ENCODE peak calls at places on chromosomes 16 and 17, in seven cellular contexts. One of them, this sample, is unnamed.

GRCh38 chr17:65797809-65798208 is 236.4 kb upstream of the AXIN2 start:
- DNase-seq in lower lobe of right lung: no peak
- DNase-seq in LHCN-M2: no peak
- DNase-seq in bronchial epithelial cell: no peak
- DNase-seq in GM13977: no peak
- DNase-seq in H4: peak; percentile 18
- DNase-seq in GM04503: no peak
- DNase-seq in this sample: peak; percentile 27

GRCh38 chr16:85573696-85574641 is 39.2 kb upstream of the GSE1 start:
- DNase-seq in bronchial epithelial cell: no peak
- DNase-seq in LHCN-M2: peak; percentile 82
- DNase-seq in H4: no peak
- DNase-seq in lower lobe of right lung: no peak
- DNase-seq in GM13977: no peak
- DNase-seq in GM04503: no peak
- DNase-seq in this sample: peak; percentile 72

GRCh38 chr17:44547625-44548297 is 9.5 kb upstream of the FZD2 start:
- DNase-seq in GM04503: no peak
- DNase-seq in H4: no peak
- DNase-seq in bronchial epithelial cell: no peak
- DNase-seq in GM13977: no peak
- DNase-seq in LHCN-M2: no peak
- DNase-seq in lower lobe of right lung: no peak
- DNase-seq in this sample: no peak

GRCh38 chr17:61756561-61756960 is 106.8 kb downstream of the BRIP1 start:
- DNase-seq in GM13977: no peak
- DNase-seq in bronchial epithelial cell: no peak
- DNase-seq in H4: no peak
- DNase-seq in LHCN-M2: no peak
- DNase-seq in GM04503: no peak
- DNase-seq in lower lobe of right lung: no peak
- DNase-seq in this sample: no peak

GRCh38 chr17:77256710-77257109 is 115.9 kb downstream of the SEC14L1 start:
- DNase-seq in LHCN-M2: no peak
- DNase-seq in GM04503: no peak
- DNase-seq in lower lobe of right lung: no peak
- DNase-seq in GM13977: no peak
- DNase-seq in bronchial epithelial cell: no peak
- DNase-seq in H4: no peak
- DNase-seq in this sample: no peak

GRCh38 chr17:8488931-8489330 is 53.2 kb downstream of the NDEL1 start:
- DNase-seq in lower lobe of right lung: no peak
- DNase-seq in bronchial epithelial cell: peak; percentile 73
- DNase-seq in LHCN-M2: peak; percentile 95
- DNase-seq in H4: peak; percentile 40
- DNase-seq in GM04503: peak; percentile 86
- DNase-seq in GM13977: no peak
- DNase-seq in this sample: peak; percentile 64

GRCh38 chr16:69481901-69482341 is 57.5 kb downstream of the CYB5B start:
- DNase-seq in lower lobe of right lung: peak; percentile 89
- DNase-seq in bronchial epithelial cell: peak; percentile 72
- DNase-seq in GM13977: no peak
- DNase-seq in LHCN-M2: no peak
- DNase-seq in GM04503: no peak
- DNase-seq in H4: peak; percentile 28
- DNase-seq in this sample: peak; percentile 90

GRCh38 chr17:74157366-74157765 is 46.1 kb upstream of the RPL38 start:
- DNase-seq in bronchial epithelial cell: no peak
- DNase-seq in lower lobe of right lung: no peak
- DNase-seq in LHCN-M2: no peak
- DNase-seq in GM13977: no peak
- DNase-seq in H4: no peak
- DNase-seq in GM04503: no peak
- DNase-seq in this sample: no peak

GRCh38 chr17:57294629-57295501 is 38.5 kb downstream of the MSI2 start:
- DNase-seq in GM04503: no peak
- DNase-seq in LHCN-M2: peak; percentile 90
- DNase-seq in bronchial epithelial cell: peak; percentile 30
- DNase-seq in H4: no peak
- DNase-seq in GM13977: no peak
- DNase-seq in lower lobe of right lung: no peak
- DNase-seq in this sample: peak; percentile 21

GRCh38 chr16:76265434-76266045 is 11.7 kb upstream of the CNTNAP4 start:
- DNase-seq in GM04503: no peak
- DNase-seq in GM13977: peak; percentile 15
- DNase-seq in LHCN-M2: peak; percentile 18
- DNase-seq in lower lobe of right lung: no peak
- DNase-seq in bronchial epithelial cell: peak; percentile 11
- DNase-seq in H4: peak; percentile 47
- DNase-seq in this sample: peak; percentile 3

GRCh38 chr17:34703533-34703932 is 124.2 kb downstream of the TMEM132E start:
- DNase-seq in lower lobe of right lung: no peak
- DNase-seq in GM13977: no peak
- DNase-seq in GM04503: no peak
- DNase-seq in bronchial epithelial cell: peak; percentile 13
- DNase-seq in LHCN-M2: no peak
- DNase-seq in H4: no peak
- DNase-seq in this sample: peak; percentile 68

GRCh38 chr17:31743767-31744166 is 115.3 kb downstream of the COPRS start:
- DNase-seq in bronchial epithelial cell: no peak
- DNase-seq in LHCN-M2: peak; percentile 14
- DNase-seq in lower lobe of right lung: no peak
- DNase-seq in GM04503: no peak
- DNase-seq in GM13977: no peak
- DNase-seq in H4: peak; percentile 63
- DNase-seq in this sample: no peak

GRCh38 chr16:64983226-64983625 is 138.6 kb downstream of the CDH11 start:
- DNase-seq in H4: no peak
- DNase-seq in bronchial epithelial cell: no peak
- DNase-seq in GM04503: no peak
- DNase-seq in LHCN-M2: no peak
- DNase-seq in GM13977: no peak
- DNase-seq in lower lobe of right lung: no peak
- DNase-seq in this sample: no peak

GRCh38 chr17:17303010-17303846 is at the start of gene NT5M:
- DNase-seq in lower lobe of right lung: peak; percentile 89
- DNase-seq in LHCN-M2: peak; percentile 50
- DNase-seq in H4: peak; percentile 21
- DNase-seq in bronchial epithelial cell: peak; percentile 35
- DNase-seq in GM13977: peak; percentile 91
- DNase-seq in GM04503: no peak
- DNase-seq in this sample: peak; percentile 74

GRCh38 chr16:35598696-35599332 is 2139.4 kb downstream of the TP53TG3F start:
- DNase-seq in lower lobe of right lung: no peak
- DNase-seq in GM13977: no peak
- DNase-seq in GM04503: no peak
- DNase-seq in bronchial epithelial cell: no peak
- DNase-seq in H4: peak; percentile 70
- DNase-seq in LHCN-M2: no peak
- DNase-seq in this sample: no peak